ENCODE peak calls at places on chromosomes 2 and 18, in five cellular contexts. One of them, this sample, is unnamed.
A peak's percentile ranks its signal among the peaks of the same experiment; 100 is the strongest.

GRCh38 chr2:101697124-101697793 is at the start of gene MAP4K4:
- DNase-seq in GM12892: peak; percentile 45
- DNase-seq in H1: peak; percentile 79
- DNase-seq in K562: peak; percentile 83
- DNase-seq in HepG2: peak; percentile 84
- DNase-seq in this sample: peak; percentile 35

GRCh38 chr2:108927405-108927804 is 61.6 kb downstream of the EDAR start:
- DNase-seq in GM12892: no peak
- DNase-seq in H1: no peak
- DNase-seq in K562: no peak
- DNase-seq in HepG2: no peak
- DNase-seq in this sample: no peak

GRCh38 chr18:74806700-74807416 is 209.2 kb downstream of the ZNF407 start:
- DNase-seq in GM12892: peak; percentile 19
- DNase-seq in H1: no peak
- DNase-seq in K562: no peak
- DNase-seq in HepG2: peak; percentile 7
- DNase-seq in this sample: peak; percentile 24

GRCh38 chr2:239559417-239560261 is 158.8 kb upstream of the HDAC4 start:
- DNase-seq in GM12892: no peak
- DNase-seq in H1: no peak
- DNase-seq in K562: no peak
- DNase-seq in HepG2: no peak
- DNase-seq in this sample: no peak

GRCh38 chr2:100800910-100801309 is 19.0 kb upstream of the NPAS2 start:
- DNase-seq in GM12892: no peak
- DNase-seq in H1: no peak
- DNase-seq in K562: no peak
- DNase-seq in HepG2: no peak
- DNase-seq in this sample: no peak

GRCh38 chr18:58525517-58525916 is 103.4 kb downstream of the ALPK2 start:
- DNase-seq in GM12892: no peak
- DNase-seq in H1: no peak
- DNase-seq in K562: no peak
- DNase-seq in HepG2: no peak
- DNase-seq in this sample: no peak

GRCh38 chr18:318791-319291 is 51.0 kb upstream of the THOC1 start:
- DNase-seq in GM12892: no peak
- DNase-seq in H1: no peak
- DNase-seq in K562: no peak
- DNase-seq in HepG2: no peak
- DNase-seq in this sample: no peak

GRCh38 chr2:128577141-128577930 is 258.7 kb upstream of the HS6ST1 start:
- DNase-seq in GM12892: no peak
- DNase-seq in H1: no peak
- DNase-seq in K562: no peak
- DNase-seq in HepG2: no peak
- DNase-seq in this sample: no peak

GRCh38 chr18:53797998-53798397 is 426.5 kb downstream of the MBD2 start:
- DNase-seq in GM12892: no peak
- DNase-seq in H1: no peak
- DNase-seq in K562: no peak
- DNase-seq in HepG2: no peak
- DNase-seq in this sample: no peak

DNA sequence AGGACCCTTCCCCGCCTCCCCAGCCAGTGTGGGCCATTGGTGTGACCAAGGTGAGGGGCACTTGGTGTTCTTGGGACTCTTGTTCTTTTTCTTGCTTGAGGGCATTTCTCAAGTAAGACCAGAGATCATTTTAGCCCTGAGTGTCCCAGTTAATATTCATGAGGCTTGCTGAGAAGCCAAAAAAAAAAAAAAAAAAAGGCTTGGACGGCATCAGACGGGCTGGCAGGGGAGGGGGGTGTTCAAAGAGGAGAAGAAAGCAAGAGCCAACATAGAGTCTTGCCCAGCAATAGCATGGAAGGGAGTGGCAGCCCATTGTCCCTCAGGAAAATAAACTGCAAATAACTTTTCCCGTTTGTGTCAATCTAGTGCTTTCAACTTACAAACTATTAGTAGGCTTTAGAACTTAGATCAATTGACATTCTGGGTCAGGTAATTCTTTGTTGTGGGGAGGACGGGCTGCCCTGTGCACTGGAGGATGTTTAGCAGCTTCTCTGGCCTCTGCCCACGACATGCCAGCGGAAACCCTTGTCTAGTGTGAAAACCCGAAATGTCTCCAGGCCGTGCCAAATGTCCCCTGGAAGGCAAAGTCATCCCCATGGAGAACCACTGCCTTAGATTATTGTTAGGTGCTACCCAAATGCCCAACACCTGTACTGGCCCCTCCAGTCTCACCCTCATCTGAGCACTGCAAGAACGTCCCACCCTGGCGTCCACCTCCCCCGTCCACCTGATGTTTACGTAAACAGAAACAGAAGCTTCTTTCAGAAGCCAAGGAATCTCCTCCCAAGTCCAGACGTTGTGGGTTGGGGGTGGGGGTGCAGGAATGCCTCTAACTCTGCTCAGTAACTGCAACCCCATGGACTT is 163.4 kb downstream of the BCL2 start:
- DNase-seq in GM12892: no peak
- DNase-seq in H1: no peak
- DNase-seq in K562: no peak
- DNase-seq in HepG2: no peak
- DNase-seq in this sample: no peak
- TF ChIP-seq POLR2AphosphoS5 in GM12892: no peak
- TF ChIP-seq POLR2AphosphoS5 in H1: no peak
- TF ChIP-seq POLR2AphosphoS5 in K562: no peak
- TF ChIP-seq POLR2AphosphoS5 in HepG2: no peak
- TF ChIP-seq POLR2AphosphoS5 in this sample: peak; percentile 75

GRCh38 chr2:32192418-32192817 is 26.8 kb downstream of the SLC30A6 start:
- DNase-seq in GM12892: no peak
- DNase-seq in H1: no peak
- DNase-seq in K562: no peak
- DNase-seq in HepG2: no peak
- DNase-seq in this sample: no peak
- TF ChIP-seq TAF1 in GM12892: no peak
- TF ChIP-seq TAF1 in H1: no peak
- TF ChIP-seq TAF1 in K562: no peak
- TF ChIP-seq TAF1 in HepG2: no peak
- TF ChIP-seq TAF1 in this sample: no peak

GRCh38 chr2:126698991-126699390 is 43.0 kb downstream of the GYPC start:
- DNase-seq in GM12892: no peak
- DNase-seq in H1: no peak
- DNase-seq in K562: no peak
- DNase-seq in HepG2: no peak
- DNase-seq in this sample: no peak
- TF ChIP-seq POLR2AphosphoS5 in GM12892: no peak
- TF ChIP-seq POLR2AphosphoS5 in H1: no peak
- TF ChIP-seq POLR2AphosphoS5 in K562: no peak
- TF ChIP-seq POLR2AphosphoS5 in HepG2: no peak
- TF ChIP-seq POLR2AphosphoS5 in this sample: no peak

GRCh38 chr2:233098615-233099014 is 38.5 kb downstream of the INPP5D start:
- DNase-seq in GM12892: no peak
- DNase-seq in H1: peak; percentile 80
- DNase-seq in K562: no peak
- DNase-seq in HepG2: peak; percentile 31
- DNase-seq in this sample: no peak
- TF ChIP-seq TAF1 in GM12892: no peak
- TF ChIP-seq TAF1 in H1: no peak
- TF ChIP-seq TAF1 in K562: no peak
- TF ChIP-seq TAF1 in HepG2: no peak
- TF ChIP-seq TAF1 in this sample: no peak